ENCODE peak calls at places on chromosomes 5 and 9, in five cellular contexts. Z, C, B, J and A are unnamed samples.

GRCh38 chr5:139660916-139661814 is 13.0 kb downstream of the CXXC5 start:
- DNase-seq in Z (no peak), C (no peak), B (no peak), J (peak; percentile 72), A (peak; percentile 97)

GRCh38 chr5:169029087-169029486 is 271.9 kb downstream of the SLIT3 start:
- DNase-seq in Z (no peak), C (no peak), B (no peak), J (no peak), A (no peak)

GRCh38 chr5:152514827-152515397 is 109.8 kb upstream of the NMUR2 start:
- DNase-seq in Z (no peak), C (peak; percentile 30), B (no peak), J (no peak), A (peak; percentile 56)

GRCh38 chr5:171689853-171690417 is 95.7 kb upstream of the SMIM23 start:
- DNase-seq in Z (no peak), C (no peak), B (no peak), J (no peak), A (no peak)

GRCh38 chr5:35313296-35313695 is 83.0 kb upstream of the PRLR start:
- DNase-seq in Z (no peak), C (no peak), B (no peak), J (no peak), A (peak; percentile 90)

GRCh38 chr5:75993638-75994037 is 89.5 kb upstream of the SV2C start:
- DNase-seq in Z (no peak), C (no peak), B (no peak), J (no peak), A (no peak)

GRCh38 chr9:36864491-36865410 is 169.3 kb downstream of the PAX5 start:
- DNase-seq in Z (no peak), C (no peak), B (no peak), J (no peak), A (no peak)

GRCh38 chr9:130175355-130175754 is 3.2 kb downstream of the NCS1 start:
- DNase-seq in Z (no peak), C (no peak), B (no peak), J (no peak), A (no peak)

GRCh38 chr5:154203798-154204578 is 13.5 kb downstream of the GALNT10 start:
- DNase-seq in Z (no peak), C (no peak), B (no peak), J (no peak), A (no peak)

GRCh38 chr5:84249918-84250635 is 134.6 kb downstream of the EDIL3 start:
- DNase-seq in Z (no peak), C (no peak), B (no peak), J (peak; percentile 39), A (peak; percentile 5)

GRCh38 chr5:135073771-135074345 is 39.8 kb upstream of the PITX1 start:
- DNase-seq in Z (no peak), C (no peak), B (no peak), J (no peak), A (no peak)

GRCh38 chr5:124876983-124877382 is 130.5 kb upstream of the ZNF608 start:
- DNase-seq in Z (no peak), C (no peak), B (no peak), J (no peak), A (no peak)

GRCh38 chr5:6728011-6728794 is 15.0 kb downstream of the TENT4A start:
- DNase-seq in Z (no peak), C (peak; percentile 55), B (no peak), J (no peak), A (no peak)

GRCh38 chr9:135243201-135244190 is 156.0 kb downstream of the OLFM1 start:
- DNase-seq in Z (no peak), C (no peak), B (no peak), J (no peak), A (no peak)

GRCh38 chr9:18452276-18452675 is 21.7 kb upstream of the ADAMTSL1 start:
- DNase-seq in Z (no peak), C (no peak), B (no peak), J (no peak), A (no peak)

GRCh38 chr9:79489241-79490000 is 82.3 kb upstream of the TLE4 start:
- DNase-seq in Z (no peak), C (no peak), B (no peak), J (peak; percentile 83), A (peak; percentile 51)

GRCh38 chr9:127634698-127635097 is 22.6 kb downstream of the STXBP1 start:
- DNase-seq in Z (no peak), C (peak; percentile 22), B (no peak), J (no peak), A (peak; percentile 54)